ENCODE peak calls at places on chromosomes 13 and 19, in six cellular contexts. One of them, this sample, is unnamed.
A peak's percentile ranks its signal among the peaks of the same experiment; 100 is the strongest.

GRCh38 chr13:55440465-55441085 is 1700.1 kb upstream of the PRR20A start:
- DNase-seq in HTR-8/SVneo: no peak
- DNase-seq in cardiac muscle cell: no peak
- DNase-seq in AG04450: no peak
- DNase-seq in RPMI7951: no peak
- DNase-seq in fibroblast of pulmonary artery: no peak
- DNase-seq in this sample: no peak

GRCh38 chr19:17076539-17076919 is 952 bp downstream of the MYO9B start:
- DNase-seq in fibroblast of pulmonary artery: no peak
- DNase-seq in RPMI7951: peak; percentile 24
- DNase-seq in AG04450: no peak
- DNase-seq in HTR-8/SVneo: no peak
- DNase-seq in cardiac muscle cell: no peak
- DNase-seq in this sample: no peak

GRCh38 chr13:31870511-31870910 is 131.2 kb downstream of the RXFP2 start:
- DNase-seq in cardiac muscle cell: no peak
- DNase-seq in AG04450: no peak
- DNase-seq in fibroblast of pulmonary artery: no peak
- DNase-seq in HTR-8/SVneo: no peak
- DNase-seq in RPMI7951: no peak
- DNase-seq in this sample: no peak

GRCh38 chr13:31946091-31946770 is 85.3 kb upstream of the FRY start:
- DNase-seq in cardiac muscle cell: peak; percentile 38
- DNase-seq in fibroblast of pulmonary artery: peak; percentile 34
- DNase-seq in AG04450: no peak
- DNase-seq in HTR-8/SVneo: no peak
- DNase-seq in RPMI7951: no peak
- DNase-seq in this sample: no peak

GRCh38 chr19:32172761-32173160 is 172.6 kb upstream of the ZNF507 start:
- DNase-seq in HTR-8/SVneo: no peak
- DNase-seq in AG04450: no peak
- DNase-seq in fibroblast of pulmonary artery: no peak
- DNase-seq in RPMI7951: no peak
- DNase-seq in cardiac muscle cell: no peak
- DNase-seq in this sample: no peak

GRCh38 chr13:75415720-75416119 is 66.2 kb downstream of the TBC1D4 start:
- DNase-seq in fibroblast of pulmonary artery: peak; percentile 86
- DNase-seq in cardiac muscle cell: peak; percentile 83
- DNase-seq in RPMI7951: peak; percentile 69
- DNase-seq in AG04450: peak; percentile 26
- DNase-seq in HTR-8/SVneo: peak; percentile 29
- DNase-seq in this sample: no peak

GRCh38 chr19:32870154-32870573 is 597 bp upstream of the SLC7A9 start:
- DNase-seq in RPMI7951: no peak
- DNase-seq in HTR-8/SVneo: no peak
- DNase-seq in AG04450: no peak
- DNase-seq in fibroblast of pulmonary artery: no peak
- DNase-seq in cardiac muscle cell: no peak
- DNase-seq in this sample: no peak

GRCh38 chr19:7779631-7780486 is 16.8 kb downstream of the CLEC4M start:
- DNase-seq in RPMI7951: peak; percentile 10
- DNase-seq in HTR-8/SVneo: no peak
- DNase-seq in cardiac muscle cell: no peak
- DNase-seq in fibroblast of pulmonary artery: no peak
- DNase-seq in AG04450: no peak
- DNase-seq in this sample: no peak

GRCh38 chr13:97454699-97455098 is 20.7 kb downstream of the RAP2A start:
- DNase-seq in fibroblast of pulmonary artery: no peak
- DNase-seq in AG04450: no peak
- DNase-seq in RPMI7951: no peak
- DNase-seq in cardiac muscle cell: no peak
- DNase-seq in HTR-8/SVneo: no peak
- DNase-seq in this sample: no peak

GRCh38 chr19:58570770-58571574 is 2.2 kb downstream of the MZF1 start:
- DNase-seq in fibroblast of pulmonary artery: no peak
- DNase-seq in HTR-8/SVneo: no peak
- DNase-seq in AG04450: no peak
- DNase-seq in cardiac muscle cell: no peak
- DNase-seq in RPMI7951: no peak
- DNase-seq in this sample: no peak

GRCh38 chr13:50125556-50126377 is 110.5 kb downstream of the KCNRG start:
- DNase-seq in cardiac muscle cell: peak; percentile 96
- DNase-seq in RPMI7951: peak; percentile 86
- DNase-seq in HTR-8/SVneo: peak; percentile 48
- DNase-seq in fibroblast of pulmonary artery: peak; percentile 90
- DNase-seq in AG04450: peak; percentile 66
- DNase-seq in this sample: no peak

GRCh38 chr19:10471909-10472308 is 31.2 kb downstream of the KEAP1 start:
- DNase-seq in RPMI7951: peak; percentile 54
- DNase-seq in AG04450: no peak
- DNase-seq in HTR-8/SVneo: peak; percentile 59
- DNase-seq in cardiac muscle cell: peak; percentile 66
- DNase-seq in fibroblast of pulmonary artery: peak; percentile 64
- DNase-seq in this sample: no peak

GRCh38 chr13:99981115-99982020 is at the start of gene ZIC2:
- DNase-seq in fibroblast of pulmonary artery: no peak
- DNase-seq in RPMI7951: peak; percentile 46
- DNase-seq in cardiac muscle cell: peak; percentile 34
- DNase-seq in HTR-8/SVneo: no peak
- DNase-seq in AG04450: no peak
- DNase-seq in this sample: peak; percentile 49